ENCODE peak calls at places on chromosome 11, in seven cellular contexts. One of them, this sample, is unnamed.

GRCh38 chr11:37988031-37988430 is 1390.0 kb upstream of the RAG2 start:
- DNase-seq in WTC11: no peak
- DNase-seq in thoracic aorta: no peak
- DNase-seq in astrocyte of the spinal cord: peak
- DNase-seq in GM12865: no peak
- DNase-seq in osteocyte: no peak
- DNase-seq in thyroid gland: no peak
- DNase-seq in this sample: no peak

GRCh38 chr11:134402910-134403309 is 9.1 kb downstream of the B3GAT1 start:
- DNase-seq in osteocyte: no peak
- DNase-seq in GM12865: no peak
- DNase-seq in thyroid gland: no peak
- DNase-seq in WTC11: no peak
- DNase-seq in thoracic aorta: no peak
- DNase-seq in astrocyte of the spinal cord: no peak
- DNase-seq in this sample: no peak

GRCh38 chr11:118574636-118575035 is 2.4 kb downstream of the ARCN1 start:
- DNase-seq in thoracic aorta: no peak
- DNase-seq in astrocyte of the spinal cord: no peak
- DNase-seq in WTC11: no peak
- DNase-seq in thyroid gland: no peak
- DNase-seq in GM12865: no peak
- DNase-seq in osteocyte: no peak
- DNase-seq in this sample: no peak

GRCh38 chr11:44978961-44979331 is 28.3 kb upstream of the TP53I11 start:
- DNase-seq in thoracic aorta: no peak
- DNase-seq in thyroid gland: no peak
- DNase-seq in astrocyte of the spinal cord: no peak
- DNase-seq in osteocyte: no peak
- DNase-seq in GM12865: no peak
- DNase-seq in WTC11: no peak
- DNase-seq in this sample: no peak

GRCh38 chr11:57357827-57358226 is 19.7 kb downstream of the P2RX3 start:
- DNase-seq in thyroid gland: no peak
- DNase-seq in osteocyte: no peak
- DNase-seq in GM12865: no peak
- DNase-seq in WTC11: no peak
- DNase-seq in thoracic aorta: no peak
- DNase-seq in astrocyte of the spinal cord: no peak
- DNase-seq in this sample: no peak

GRCh38 chr11:78800756-78801155 is 226.1 kb upstream of the NARS2 start:
- DNase-seq in osteocyte: no peak
- DNase-seq in thyroid gland: no peak
- DNase-seq in thoracic aorta: no peak
- DNase-seq in astrocyte of the spinal cord: no peak
- DNase-seq in GM12865: no peak
- DNase-seq in WTC11: no peak
- DNase-seq in this sample: no peak

GRCh38 chr11:123261345-123262106 is 66.5 kb upstream of the CLMP start:
- DNase-seq in GM12865: peak
- DNase-seq in osteocyte: peak
- DNase-seq in astrocyte of the spinal cord: peak
- DNase-seq in WTC11: peak
- DNase-seq in thyroid gland: peak
- DNase-seq in thoracic aorta: peak
- DNase-seq in this sample: peak

GRCh38 chr11:122487669-122488068 is 167.9 kb upstream of the UBASH3B start:
- DNase-seq in WTC11: no peak
- DNase-seq in astrocyte of the spinal cord: no peak
- DNase-seq in GM12865: no peak
- DNase-seq in thyroid gland: no peak
- DNase-seq in thoracic aorta: no peak
- DNase-seq in osteocyte: no peak
- DNase-seq in this sample: no peak

GRCh38 chr11:84437129-84438123 is 1151.3 kb upstream of the CCDC90B start:
- DNase-seq in astrocyte of the spinal cord: no peak
- DNase-seq in thyroid gland: peak
- DNase-seq in WTC11: peak
- DNase-seq in GM12865: peak
- DNase-seq in osteocyte: no peak
- DNase-seq in thoracic aorta: no peak
- DNase-seq in this sample: no peak

GRCh38 chr11:17991799-17992433 is 20.9 kb downstream of the SERGEF start:
- DNase-seq in astrocyte of the spinal cord: peak
- DNase-seq in GM12865: peak
- DNase-seq in osteocyte: no peak
- DNase-seq in thyroid gland: peak
- DNase-seq in thoracic aorta: no peak
- DNase-seq in WTC11: peak
- DNase-seq in this sample: peak

GRCh38 chr11:10674991-10675440 is 18.5 kb downstream of the IRAG1 start:
- DNase-seq in osteocyte: peak
- DNase-seq in WTC11: no peak
- DNase-seq in thoracic aorta: peak
- DNase-seq in astrocyte of the spinal cord: no peak
- DNase-seq in GM12865: no peak
- DNase-seq in thyroid gland: no peak
- DNase-seq in this sample: no peak

GRCh38 chr11:62132188-62132587 is 8.4 kb downstream of the INCENP start:
- DNase-seq in thyroid gland: peak
- DNase-seq in osteocyte: no peak
- DNase-seq in astrocyte of the spinal cord: no peak
- DNase-seq in thoracic aorta: no peak
- DNase-seq in WTC11: no peak
- DNase-seq in GM12865: no peak
- DNase-seq in this sample: no peak

GRCh38 chr11:92211576-92212167 is 12.9 kb upstream of the FAT3 start:
- DNase-seq in thoracic aorta: no peak
- DNase-seq in osteocyte: no peak
- DNase-seq in WTC11: peak
- DNase-seq in GM12865: no peak
- DNase-seq in astrocyte of the spinal cord: peak
- DNase-seq in thyroid gland: no peak
- DNase-seq in this sample: no peak

GRCh38 chr11:35619030-35619753 is 932 bp downstream of the FJX1 start:
- DNase-seq in GM12865: peak
- DNase-seq in astrocyte of the spinal cord: peak
- DNase-seq in osteocyte: peak
- DNase-seq in thyroid gland: peak
- DNase-seq in thoracic aorta: no peak
- DNase-seq in WTC11: peak
- DNase-seq in this sample: peak

GRCh38 chr11:26027887-26028286 is 304.0 kb upstream of the ANO3 start:
- DNase-seq in osteocyte: no peak
- DNase-seq in GM12865: peak
- DNase-seq in thyroid gland: no peak
- DNase-seq in astrocyte of the spinal cord: no peak
- DNase-seq in WTC11: no peak
- DNase-seq in thoracic aorta: no peak
- DNase-seq in this sample: no peak

GRCh38 chr11:87421422-87421821 is 383.7 kb downstream of the TMEM135 start:
- DNase-seq in WTC11: peak
- DNase-seq in astrocyte of the spinal cord: peak
- DNase-seq in thyroid gland: peak
- DNase-seq in thoracic aorta: peak
- DNase-seq in GM12865: peak
- DNase-seq in osteocyte: no peak
- DNase-seq in this sample: peak

GRCh38 chr11:61429346-61429690 is 457 bp downstream of the CPSF7 start:
- DNase-seq in GM12865: peak
- DNase-seq in WTC11: peak
- DNase-seq in osteocyte: peak
- DNase-seq in astrocyte of the spinal cord: peak
- DNase-seq in thyroid gland: peak
- DNase-seq in thoracic aorta: no peak
- DNase-seq in this sample: peak

GRCh38 chr11:112238041-112238440 is 11.8 kb downstream of the PTS start:
- DNase-seq in astrocyte of the spinal cord: peak
- DNase-seq in osteocyte: no peak
- DNase-seq in thoracic aorta: no peak
- DNase-seq in WTC11: no peak
- DNase-seq in GM12865: no peak
- DNase-seq in thyroid gland: no peak
- DNase-seq in this sample: no peak

DNA sequence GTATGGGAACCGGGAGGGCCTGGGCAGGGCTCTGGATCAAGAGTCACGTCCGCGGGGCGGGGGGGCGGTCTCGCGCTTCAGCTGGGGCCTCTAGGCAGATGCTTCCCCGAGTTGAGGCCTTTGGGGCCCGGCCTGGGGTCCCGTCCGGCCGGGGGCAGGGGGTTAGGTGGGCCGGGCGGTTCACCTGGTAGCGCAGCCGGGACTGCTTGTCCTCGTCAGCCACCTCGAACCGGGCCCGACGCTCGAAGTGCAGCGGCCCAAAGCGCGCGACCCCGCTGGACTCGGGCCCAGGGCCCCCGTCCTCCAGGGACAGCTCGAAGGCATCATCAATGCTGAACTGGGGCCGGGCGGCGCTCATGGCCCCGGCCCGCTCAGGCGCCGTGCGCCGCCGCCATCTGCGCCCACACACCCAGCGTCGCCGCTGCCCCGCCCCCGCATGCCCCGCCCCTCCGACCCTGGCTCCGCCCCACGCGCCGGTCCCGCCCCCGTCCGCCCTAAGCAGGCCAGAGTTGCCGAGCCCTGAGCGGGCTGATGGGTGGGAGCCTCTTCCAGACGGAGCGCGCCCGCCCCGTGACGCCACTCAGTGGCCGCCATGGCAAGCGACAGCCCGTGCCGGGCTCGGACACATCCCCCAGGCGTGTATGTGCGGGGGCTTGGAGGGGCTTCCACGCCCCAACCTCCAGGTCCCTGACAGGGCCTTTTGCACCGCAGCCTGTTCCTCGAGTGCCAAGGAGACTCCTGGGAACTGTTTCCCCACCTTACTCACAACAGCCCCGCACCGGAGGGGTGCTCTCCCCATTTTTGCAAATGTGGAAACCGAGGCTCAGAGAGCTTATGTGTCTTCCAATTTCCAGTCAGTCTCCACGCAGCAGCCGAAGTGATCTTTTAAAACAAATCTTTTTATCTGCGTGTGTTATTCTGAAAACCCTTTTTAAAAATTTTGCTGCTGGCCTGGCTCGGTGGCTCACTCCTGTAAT is at the start of gene TMEM134:
- DNase-seq in thoracic aorta: peak
- DNase-seq in thyroid gland: peak
- DNase-seq in WTC11: peak
- DNase-seq in astrocyte of the spinal cord: peak
- DNase-seq in GM12865: peak
- DNase-seq in osteocyte: peak
- DNase-seq in this sample: peak
- TF ChIP-seq CTCF in thoracic aorta: peak
- TF ChIP-seq CTCF in thyroid gland: peak
- TF ChIP-seq CTCF in WTC11: no peak
- TF ChIP-seq CTCF in astrocyte of the spinal cord: peak
- TF ChIP-seq CTCF in GM12865: peak
- TF ChIP-seq CTCF in osteocyte: peak
- TF ChIP-seq CTCF in this sample: peak

GRCh38 chr11:125568970-125569912 is at the start of gene EI24:
- DNase-seq in thoracic aorta: peak
- DNase-seq in osteocyte: peak
- DNase-seq in WTC11: peak
- DNase-seq in GM12865: peak
- DNase-seq in astrocyte of the spinal cord: peak
- DNase-seq in thyroid gland: peak
- DNase-seq in this sample: peak
- TF ChIP-seq CTCF in thoracic aorta: peak
- TF ChIP-seq CTCF in osteocyte: peak
- TF ChIP-seq CTCF in WTC11: peak
- TF ChIP-seq CTCF in GM12865: peak
- TF ChIP-seq CTCF in astrocyte of the spinal cord: peak
- TF ChIP-seq CTCF in thyroid gland: peak
- TF ChIP-seq CTCF in this sample: peak

GRCh38 chr11:114847599-114847998 is 169.3 kb downstream of the NXPE2 start:
- DNase-seq in WTC11: no peak
- DNase-seq in astrocyte of the spinal cord: no peak
- DNase-seq in thyroid gland: no peak
- DNase-seq in GM12865: no peak
- DNase-seq in thoracic aorta: no peak
- DNase-seq in osteocyte: no peak
- DNase-seq in this sample: no peak

GRCh38 chr11:114848027-114848426 is 169.7 kb downstream of the NXPE2 start:
- DNase-seq in thoracic aorta: no peak
- DNase-seq in GM12865: no peak
- DNase-seq in osteocyte: no peak
- DNase-seq in thyroid gland: no peak
- DNase-seq in WTC11: no peak
- DNase-seq in astrocyte of the spinal cord: no peak
- DNase-seq in this sample: no peak

DNA sequence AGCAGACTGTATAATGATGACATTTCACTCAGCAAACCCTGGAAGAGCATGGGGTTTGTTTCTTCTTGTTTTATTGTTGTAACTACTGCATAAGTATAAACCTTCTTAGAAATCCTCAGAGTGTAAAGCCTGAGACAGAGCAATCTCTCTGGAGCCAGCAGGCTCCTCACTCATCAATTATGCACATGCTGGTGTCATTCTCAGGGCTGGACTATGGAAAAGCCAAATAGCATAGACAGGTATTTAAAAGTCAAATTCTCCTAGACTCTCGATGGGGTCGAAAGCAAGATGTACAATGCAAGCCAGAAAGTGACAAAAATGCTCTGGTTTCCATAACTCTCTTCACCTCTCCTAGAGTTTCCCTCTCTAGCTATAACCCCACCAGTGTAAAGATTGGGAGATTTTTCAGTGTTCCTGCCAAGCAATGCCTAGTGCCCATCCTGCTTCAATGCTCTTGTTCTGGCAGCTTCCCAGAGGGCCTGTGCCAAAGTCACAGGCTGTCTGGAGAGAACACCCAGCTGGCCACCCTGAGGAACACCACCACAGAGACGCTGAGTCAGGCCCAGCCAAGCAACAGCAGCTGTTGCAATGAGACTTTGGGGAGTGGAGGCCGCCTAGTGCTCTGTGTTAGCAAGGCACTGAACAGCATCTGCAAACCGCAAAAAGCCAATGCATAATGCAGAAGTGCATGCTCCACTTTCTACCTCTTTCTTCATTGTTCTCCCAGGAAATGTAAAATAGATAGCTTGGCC is 167.9 kb downstream of the NXPE2 start:
- DNase-seq in GM12865: no peak
- DNase-seq in astrocyte of the spinal cord: peak
- DNase-seq in WTC11: no peak
- DNase-seq in osteocyte: no peak
- DNase-seq in thoracic aorta: no peak
- DNase-seq in thyroid gland: peak
- DNase-seq in this sample: no peak
- TF ChIP-seq CTCF in GM12865: no peak
- TF ChIP-seq CTCF in astrocyte of the spinal cord: no peak
- TF ChIP-seq CTCF in WTC11: no peak
- TF ChIP-seq CTCF in osteocyte: no peak
- TF ChIP-seq CTCF in thoracic aorta: no peak
- TF ChIP-seq CTCF in thyroid gland: no peak
- TF ChIP-seq CTCF in this sample: no peak

DNA sequence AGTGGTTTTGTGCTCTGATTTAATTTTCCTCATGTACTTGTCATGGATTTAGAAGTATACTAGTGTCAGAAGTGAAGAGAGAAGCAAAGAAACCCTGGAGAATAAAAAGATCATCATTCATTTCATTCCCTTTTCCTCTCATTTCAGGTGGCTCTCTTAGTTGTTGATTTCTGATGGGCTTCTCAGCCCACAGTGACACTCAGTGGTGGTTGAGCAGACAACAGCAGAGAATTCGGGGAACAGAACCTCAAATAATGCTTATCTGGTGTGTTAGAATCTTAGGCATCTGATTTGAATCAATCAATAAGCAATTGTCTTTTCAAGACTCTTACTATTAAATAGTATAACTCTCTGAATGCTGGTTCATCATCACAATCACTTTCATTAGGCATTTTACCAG is 1289.4 kb downstream of the FAM181B start:
- DNase-seq in WTC11: no peak
- DNase-seq in GM12865: no peak
- DNase-seq in astrocyte of the spinal cord: no peak
- DNase-seq in thyroid gland: no peak
- DNase-seq in osteocyte: no peak
- DNase-seq in thoracic aorta: no peak
- DNase-seq in this sample: no peak
- TF ChIP-seq CTCF in WTC11: no peak
- TF ChIP-seq CTCF in GM12865: no peak
- TF ChIP-seq CTCF in astrocyte of the spinal cord: no peak
- TF ChIP-seq CTCF in thyroid gland: no peak
- TF ChIP-seq CTCF in osteocyte: no peak
- TF ChIP-seq CTCF in thoracic aorta: no peak
- TF ChIP-seq CTCF in this sample: no peak

This sample was measured in activated CD8-positive, alpha-beta T cell treated with anti-CD3 and anti-CD28 coated beads for 36 hours.